ENCODE peak calls at places on chromosomes 13 and 19, in five cellular contexts. One of them, this sample, is unnamed.

GRCh38 chr19:47036233-47036651 is 12.2 kb downstream of the TMEM160 start:
- DNase-seq in GM18507: no peak
- DNase-seq in effector memory CD8-positive, alpha-beta T cell: no peak
- DNase-seq in hypothalamus: no peak
- DNase-seq in NCI-H446 treated with DMSO at 0.1 percent for 48 hours: no peak
- DNase-seq in this sample: no peak

GRCh38 chr13:102141625-102142472 is 260.0 kb downstream of the FGF14 start:
- DNase-seq in GM18507: no peak
- DNase-seq in NCI-H446 treated with DMSO at 0.1 percent for 48 hours: no peak
- DNase-seq in effector memory CD8-positive, alpha-beta T cell: no peak
- DNase-seq in hypothalamus: no peak
- DNase-seq in this sample: no peak

GRCh38 chr19:46159893-46160775 is 12.1 kb downstream of the IGFL2 start:
- DNase-seq in hypothalamus: no peak
- DNase-seq in NCI-H446 treated with DMSO at 0.1 percent for 48 hours: no peak
- DNase-seq in GM18507: no peak
- DNase-seq in effector memory CD8-positive, alpha-beta T cell: no peak
- DNase-seq in this sample: no peak

GRCh38 chr13:90201676-90202425 is 1145.6 kb upstream of the MIR17HG start:
- DNase-seq in hypothalamus: no peak
- DNase-seq in effector memory CD8-positive, alpha-beta T cell: no peak
- DNase-seq in NCI-H446 treated with DMSO at 0.1 percent for 48 hours: no peak
- DNase-seq in GM18507: no peak
- DNase-seq in this sample: no peak

GRCh38 chr19:34481861-34482379 is 362 bp downstream of the WTIP start:
- DNase-seq in NCI-H446 treated with DMSO at 0.1 percent for 48 hours: no peak
- DNase-seq in hypothalamus: no peak
- DNase-seq in GM18507: no peak
- DNase-seq in effector memory CD8-positive, alpha-beta T cell: no peak
- DNase-seq in this sample: no peak

GRCh38 chr19:11321206-11322126 is 18.0 kb downstream of the RAB3D start:
- DNase-seq in GM18507: no peak
- DNase-seq in NCI-H446 treated with DMSO at 0.1 percent for 48 hours: no peak
- DNase-seq in effector memory CD8-positive, alpha-beta T cell: no peak
- DNase-seq in hypothalamus: no peak
- DNase-seq in this sample: no peak

GRCh38 chr13:75173457-75174356 is 308.3 kb downstream of the TBC1D4 start:
- DNase-seq in GM18507: no peak
- DNase-seq in hypothalamus: no peak
- DNase-seq in NCI-H446 treated with DMSO at 0.1 percent for 48 hours: no peak
- DNase-seq in effector memory CD8-positive, alpha-beta T cell: no peak
- DNase-seq in this sample: no peak

GRCh38 chr13:110498327-110498726 is 63.2 kb downstream of the RAB20 start:
- DNase-seq in effector memory CD8-positive, alpha-beta T cell: no peak
- DNase-seq in NCI-H446 treated with DMSO at 0.1 percent for 48 hours: no peak
- DNase-seq in hypothalamus: no peak
- DNase-seq in GM18507: no peak
- DNase-seq in this sample: no peak

GRCh38 chr13:113856716-113857065 is 7.2 kb downstream of the GAS6 start:
- DNase-seq in hypothalamus: no peak
- DNase-seq in GM18507: no peak
- DNase-seq in effector memory CD8-positive, alpha-beta T cell: no peak
- DNase-seq in NCI-H446 treated with DMSO at 0.1 percent for 48 hours: no peak
- DNase-seq in this sample: no peak

GRCh38 chr13:110245421-110245899 is 61.5 kb downstream of the COL4A1 start:
- DNase-seq in GM18507: no peak
- DNase-seq in hypothalamus: no peak
- DNase-seq in effector memory CD8-positive, alpha-beta T cell: no peak
- DNase-seq in NCI-H446 treated with DMSO at 0.1 percent for 48 hours: no peak
- DNase-seq in this sample: no peak

This sample was measured in dorsolateral prefrontal cortex.